ENCODE peak calls at places on chromosomes 16 and 17, in four cellular contexts. One of them, this sample, is unnamed.

GRCh38 chr17:45847101-45847500 is 2.4 kb downstream of the SPPL2C start:
- DNase-seq in NCI-H1105: no peak
- DNase-seq in AG09309: no peak
- DNase-seq in memory B cell: no peak
- DNase-seq in this sample: no peak

GRCh38 chr17:78785011-78785662 is 3.1 kb upstream of the CYTH1 start:
- DNase-seq in AG09309: no peak
- DNase-seq in memory B cell: no peak
- DNase-seq in NCI-H1105: no peak
- DNase-seq in this sample: no peak

GRCh38 chr16:27633221-27633620 is 83.3 kb downstream of the KATNIP start:
- DNase-seq in AG09309: no peak
- DNase-seq in memory B cell: no peak
- DNase-seq in NCI-H1105: no peak
- DNase-seq in this sample: no peak

GRCh38 chr17:31116167-31116566 is 21.4 kb downstream of the NF1 start:
- DNase-seq in NCI-H1105: no peak
- DNase-seq in memory B cell: no peak
- DNase-seq in AG09309: no peak
- DNase-seq in this sample: no peak

GRCh38 chr17:74856113-74856512 is 3.6 kb downstream of the GRIN2C start:
- DNase-seq in NCI-H1105: no peak
- DNase-seq in AG09309: no peak
- DNase-seq in memory B cell: no peak
- DNase-seq in this sample: no peak

GRCh38 chr16:8575399-8575798 is 14.9 kb downstream of the TMEM114 start:
- DNase-seq in memory B cell: no peak
- DNase-seq in AG09309: no peak
- DNase-seq in NCI-H1105: no peak
- DNase-seq in this sample: no peak

GRCh38 chr16:57855188-57855587 is 52.9 kb upstream of the KIFC3 start:
- DNase-seq in memory B cell: no peak
- DNase-seq in AG09309: no peak
- DNase-seq in NCI-H1105: no peak
- DNase-seq in this sample: no peak

GRCh38 chr17:81523139-81524062 is 4.8 kb upstream of the FSCN2 start:
- DNase-seq in memory B cell: no peak
- DNase-seq in AG09309: peak
- DNase-seq in NCI-H1105: peak
- DNase-seq in this sample: peak

GRCh38 chr17:20234266-20234665 is 225.1 kb downstream of the SPECC1 start:
- DNase-seq in AG09309: no peak
- DNase-seq in memory B cell: no peak
- DNase-seq in NCI-H1105: no peak
- DNase-seq in this sample: no peak

GRCh38 chr17:79405823-79406222 is 205.0 kb downstream of the RBFOX3 start:
- DNase-seq in memory B cell: no peak
- DNase-seq in AG09309: no peak
- DNase-seq in NCI-H1105: no peak
- DNase-seq in this sample: no peak

GRCh38 chr17:35171834-35172233 is 22.4 kb downstream of the SLC35G3 start:
- DNase-seq in NCI-H1105: no peak
- DNase-seq in memory B cell: no peak
- DNase-seq in AG09309: no peak
- DNase-seq in this sample: no peak

GRCh38 chr17:83199500-83200201 is 120.2 kb downstream of the METRNL start:
- DNase-seq in AG09309: peak
- DNase-seq in memory B cell: no peak
- DNase-seq in NCI-H1105: no peak
- DNase-seq in this sample: no peak

GRCh38 chr17:31266042-31266441 is 31.0 kb downstream of the OMG start:
- DNase-seq in NCI-H1105: no peak
- DNase-seq in AG09309: no peak
- DNase-seq in memory B cell: no peak
- DNase-seq in this sample: no peak

GRCh38 chr17:49054342-49055092 is 57.3 kb downstream of the IGF2BP1 start:
- DNase-seq in AG09309: no peak
- DNase-seq in memory B cell: no peak
- DNase-seq in NCI-H1105: no peak
- DNase-seq in this sample: no peak

GRCh38 chr17:81545160-81545949 is 6.8 kb downstream of the FAAP100 start:
- DNase-seq in NCI-H1105: no peak
- DNase-seq in AG09309: no peak
- DNase-seq in memory B cell: no peak
- DNase-seq in this sample: no peak

GRCh38 chr17:78365561-78366108 is 5.8 kb upstream of the SOCS3 start:
- DNase-seq in NCI-H1105: no peak
- DNase-seq in memory B cell: no peak
- DNase-seq in AG09309: no peak
- DNase-seq in this sample: no peak

GRCh38 chr16:47461598-47462266 is 601 bp downstream of the PHKB start:
- DNase-seq in NCI-H1105: no peak
- DNase-seq in AG09309: no peak
- DNase-seq in memory B cell: peak
- DNase-seq in this sample: no peak

This sample was measured in head of caudate nucleus.